ENCODE peak calls at places on chromosomes 2 and 18, in six cellular contexts. One of them, this sample, is unnamed.
A peak's percentile ranks its signal among the peaks of the same experiment; 100 is the strongest.

GRCh38 chr18:35088931-35089330 is 47.7 kb downstream of the MAPRE2 start:
- DNase-seq in suprapubic skin: no peak
- DNase-seq in Panc1: no peak
- DNase-seq in spleen: no peak
- DNase-seq in sigmoid colon: no peak
- DNase-seq in transverse colon: no peak
- DNase-seq in this sample: no peak

GRCh38 chr2:54084600-54084999 is 30.8 kb upstream of the ACYP2 start:
- DNase-seq in transverse colon: no peak
- DNase-seq in suprapubic skin: no peak
- DNase-seq in sigmoid colon: no peak
- DNase-seq in spleen: no peak
- DNase-seq in Panc1: no peak
- DNase-seq in this sample: no peak

GRCh38 chr18:48186084-48186798 is 222.9 kb downstream of the ZBTB7C start:
- DNase-seq in transverse colon: no peak
- DNase-seq in suprapubic skin: no peak
- DNase-seq in sigmoid colon: no peak
- DNase-seq in spleen: no peak
- DNase-seq in Panc1: no peak
- DNase-seq in this sample: no peak

GRCh38 chr2:149487189-149487588 is 100.4 kb downstream of the MMADHC start:
- DNase-seq in Panc1: no peak
- DNase-seq in suprapubic skin: no peak
- DNase-seq in sigmoid colon: no peak
- DNase-seq in spleen: no peak
- DNase-seq in transverse colon: no peak
- DNase-seq in this sample: no peak

GRCh38 chr2:43225788-43226557 is 433 bp downstream of the ZFP36L2 start:
- DNase-seq in spleen: peak; percentile 95
- DNase-seq in Panc1: no peak
- DNase-seq in suprapubic skin: peak; percentile 85
- DNase-seq in transverse colon: no peak
- DNase-seq in sigmoid colon: peak; percentile 83
- DNase-seq in this sample: peak; percentile 52

GRCh38 chr2:66555511-66556324 is 120.8 kb downstream of the MEIS1 start:
- DNase-seq in suprapubic skin: no peak
- DNase-seq in spleen: no peak
- DNase-seq in Panc1: no peak
- DNase-seq in transverse colon: no peak
- DNase-seq in sigmoid colon: no peak
- DNase-seq in this sample: no peak

GRCh38 chr2:227661019-227661726 is 5.4 kb upstream of the SCYGR5 start:
- DNase-seq in transverse colon: no peak
- DNase-seq in sigmoid colon: no peak
- DNase-seq in Panc1: no peak
- DNase-seq in suprapubic skin: no peak
- DNase-seq in spleen: no peak
- DNase-seq in this sample: no peak

GRCh38 chr18:48790226-48790863 is 160.4 kb downstream of the SMAD7 start:
- DNase-seq in Panc1: no peak
- DNase-seq in spleen: peak; percentile 77
- DNase-seq in transverse colon: no peak
- DNase-seq in suprapubic skin: peak; percentile 79
- DNase-seq in sigmoid colon: peak; percentile 76
- DNase-seq in this sample: no peak

GRCh38 chr2:219253753-219254589 is at the start of gene TUBA4A:
- DNase-seq in sigmoid colon: peak; percentile 94
- DNase-seq in Panc1: no peak
- DNase-seq in spleen: peak; percentile 98
- DNase-seq in transverse colon: peak; percentile 95
- DNase-seq in suprapubic skin: peak; percentile 91
- DNase-seq in this sample: peak; percentile 80

GRCh38 chr18:69636529-69637301 is 236.0 kb downstream of the DOK6 start:
- DNase-seq in sigmoid colon: no peak
- DNase-seq in spleen: no peak
- DNase-seq in Panc1: no peak
- DNase-seq in transverse colon: no peak
- DNase-seq in suprapubic skin: no peak
- DNase-seq in this sample: no peak

GRCh38 chr2:127157651-127158460 is 50.9 kb upstream of the BIN1 start:
- DNase-seq in sigmoid colon: peak; percentile 59
- DNase-seq in transverse colon: no peak
- DNase-seq in spleen: no peak
- DNase-seq in Panc1: no peak
- DNase-seq in suprapubic skin: no peak
- DNase-seq in this sample: no peak

GRCh38 chr2:98799375-98800329 is 68.7 kb upstream of the MGAT4A start:
- DNase-seq in Panc1: no peak
- DNase-seq in suprapubic skin: peak; percentile 28
- DNase-seq in spleen: no peak
- DNase-seq in sigmoid colon: no peak
- DNase-seq in transverse colon: no peak
- DNase-seq in this sample: no peak

GRCh38 chr2:46917628-46918027 is 2.0 kb upstream of the MCFD2 start:
- DNase-seq in sigmoid colon: no peak
- DNase-seq in transverse colon: no peak
- DNase-seq in Panc1: no peak
- DNase-seq in spleen: no peak
- DNase-seq in suprapubic skin: no peak
- DNase-seq in this sample: no peak

GRCh38 chr2:75199428-75200011 is at the start of gene TACR1:
- DNase-seq in sigmoid colon: peak; percentile 88
- DNase-seq in Panc1: no peak
- DNase-seq in suprapubic skin: no peak
- DNase-seq in spleen: peak; percentile 87
- DNase-seq in transverse colon: peak; percentile 50
- DNase-seq in this sample: no peak

GRCh38 chr2:152336103-152336853 is 1.3 kb downstream of the FMNL2 start:
- DNase-seq in Panc1: no peak
- DNase-seq in transverse colon: peak; percentile 72
- DNase-seq in sigmoid colon: peak; percentile 84
- DNase-seq in suprapubic skin: peak; percentile 82
- DNase-seq in spleen: peak; percentile 83
- DNase-seq in this sample: no peak

GRCh38 chr2:130378206-130378897 is 22.5 kb downstream of the PTPN18 start:
- DNase-seq in suprapubic skin: no peak
- DNase-seq in sigmoid colon: no peak
- DNase-seq in transverse colon: no peak
- DNase-seq in spleen: no peak
- DNase-seq in Panc1: no peak
- DNase-seq in this sample: no peak

GRCh38 chr2:67867735-67868134 is 195.1 kb downstream of the C1D start:
- DNase-seq in spleen: no peak
- DNase-seq in suprapubic skin: no peak
- DNase-seq in Panc1: no peak
- DNase-seq in sigmoid colon: no peak
- DNase-seq in transverse colon: no peak
- DNase-seq in this sample: no peak

GRCh38 chr2:176582183-176582582 is 312.9 kb downstream of the MTX2 start:
- DNase-seq in spleen: no peak
- DNase-seq in sigmoid colon: no peak
- DNase-seq in transverse colon: no peak
- DNase-seq in suprapubic skin: no peak
- DNase-seq in Panc1: no peak
- DNase-seq in this sample: no peak

GRCh38 chr2:113762377-113763118 is 6.1 kb upstream of the SLC35F5 start:
- DNase-seq in transverse colon: no peak
- DNase-seq in sigmoid colon: no peak
- DNase-seq in Panc1: no peak
- DNase-seq in suprapubic skin: no peak
- DNase-seq in spleen: no peak
- DNase-seq in this sample: no peak

GRCh38 chr2:74119324-74119723 is 28.4 kb downstream of the BOLA3 start:
- DNase-seq in transverse colon: no peak
- DNase-seq in sigmoid colon: no peak
- DNase-seq in suprapubic skin: no peak
- DNase-seq in Panc1: no peak
- DNase-seq in spleen: no peak
- DNase-seq in this sample: peak; percentile 11

GRCh38 chr2:67565761-67566160 is 168.6 kb downstream of the ETAA1 start:
- DNase-seq in Panc1: no peak
- DNase-seq in sigmoid colon: no peak
- DNase-seq in suprapubic skin: no peak
- DNase-seq in spleen: no peak
- DNase-seq in transverse colon: no peak
- DNase-seq in this sample: no peak

GRCh38 chr2:208619993-208620392 is 213.4 kb downstream of the PTH2R start:
- DNase-seq in spleen: no peak
- DNase-seq in sigmoid colon: no peak
- DNase-seq in transverse colon: no peak
- DNase-seq in Panc1: no peak
- DNase-seq in suprapubic skin: no peak
- DNase-seq in this sample: no peak

GRCh38 chr18:55319517-55319905 is 268.5 kb downstream of the TCF4 start:
- DNase-seq in sigmoid colon: no peak
- DNase-seq in Panc1: no peak
- DNase-seq in transverse colon: no peak
- DNase-seq in suprapubic skin: no peak
- DNase-seq in spleen: no peak
- DNase-seq in this sample: no peak

GRCh38 chr2:222307138-222307756 is 8.4 kb upstream of the PAX3 start:
- DNase-seq in sigmoid colon: no peak
- DNase-seq in spleen: peak; percentile 74
- DNase-seq in suprapubic skin: no peak
- DNase-seq in transverse colon: peak; percentile 58
- DNase-seq in Panc1: no peak
- DNase-seq in this sample: no peak

GRCh38 chr2:18432999-18433398 is 127.5 kb downstream of the RDH14 start:
- DNase-seq in spleen: no peak
- DNase-seq in suprapubic skin: no peak
- DNase-seq in transverse colon: no peak
- DNase-seq in Panc1: no peak
- DNase-seq in sigmoid colon: peak; percentile 71
- DNase-seq in this sample: no peak
- TF ChIP-seq POLR2AphosphoS5 in spleen: no peak
- TF ChIP-seq POLR2AphosphoS5 in suprapubic skin: no peak
- TF ChIP-seq POLR2AphosphoS5 in transverse colon: no peak
- TF ChIP-seq POLR2AphosphoS5 in Panc1: no peak
- TF ChIP-seq POLR2AphosphoS5 in sigmoid colon: peak; percentile 36
- TF ChIP-seq POLR2AphosphoS5 in this sample: no peak

GRCh38 chr2:26769501-26769850 is 5.4 kb downstream of the SLC35F6 start:
- DNase-seq in suprapubic skin: no peak
- DNase-seq in spleen: no peak
- DNase-seq in sigmoid colon: no peak
- DNase-seq in transverse colon: no peak
- DNase-seq in Panc1: no peak
- DNase-seq in this sample: no peak

GRCh38 chr2:26768759-26769500 is 4.8 kb downstream of the SLC35F6 start:
- DNase-seq in sigmoid colon: peak; percentile 92
- DNase-seq in spleen: peak; percentile 85
- DNase-seq in transverse colon: peak; percentile 70
- DNase-seq in suprapubic skin: peak; percentile 88
- DNase-seq in Panc1: no peak
- DNase-seq in this sample: peak; percentile 97

GRCh38 chr2:26767129-26767528 is 3.0 kb downstream of the SLC35F6 start:
- DNase-seq in Panc1: no peak
- DNase-seq in sigmoid colon: no peak
- DNase-seq in suprapubic skin: no peak
- DNase-seq in transverse colon: no peak
- DNase-seq in spleen: no peak
- DNase-seq in this sample: no peak

GRCh38 chr2:26765475-26766200 is 1.6 kb downstream of the SLC35F6 start:
- DNase-seq in Panc1: no peak
- DNase-seq in spleen: no peak
- DNase-seq in suprapubic skin: no peak
- DNase-seq in transverse colon: no peak
- DNase-seq in sigmoid colon: no peak
- DNase-seq in this sample: no peak

DNA sequence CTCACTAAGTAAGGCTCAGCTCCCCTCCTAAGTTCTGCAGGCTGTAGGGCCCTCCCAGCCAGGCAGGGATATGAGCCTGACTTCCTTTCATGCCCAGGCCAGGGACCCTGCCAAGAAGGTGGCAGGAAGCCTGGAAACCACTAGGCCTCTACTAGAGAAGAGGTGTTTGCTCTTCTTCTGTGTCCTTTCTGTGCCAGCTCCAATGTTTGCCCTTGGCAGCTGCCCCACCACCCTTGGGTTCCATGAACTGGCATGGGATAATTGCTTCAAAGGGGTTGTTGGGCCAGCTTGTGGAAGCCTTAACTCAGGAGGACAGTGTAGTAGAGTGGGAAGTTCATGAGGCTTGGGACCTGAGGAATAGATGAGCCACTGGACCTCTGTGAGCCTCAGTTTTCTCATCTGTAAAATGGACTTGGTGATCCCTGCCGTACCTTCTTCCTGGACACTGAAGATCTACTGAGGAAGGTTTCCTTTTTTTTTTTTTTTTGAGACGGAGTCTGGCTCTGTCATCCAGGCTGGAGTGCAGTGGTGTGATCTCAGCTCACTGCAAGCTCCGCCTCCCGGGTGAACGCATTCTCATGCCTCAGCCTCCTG is 3.9 kb downstream of the SLC35F6 start:
- DNase-seq in transverse colon: no peak
- DNase-seq in sigmoid colon: no peak
- DNase-seq in suprapubic skin: no peak
- DNase-seq in Panc1: no peak
- DNase-seq in spleen: no peak
- DNase-seq in this sample: no peak
- H3K27ac ChIP-seq in transverse colon: peak overlapping the region; percentile 29
- H3K27ac ChIP-seq in sigmoid colon: no peak overlapping the region
- H3K27ac ChIP-seq in suprapubic skin: peak overlapping the region; percentile 88
- H3K27ac ChIP-seq in Panc1: peak overlapping the region; percentile 46
- H3K27ac ChIP-seq in spleen: peak overlapping the region; percentile 3
- H3K27ac ChIP-seq in this sample: no peak overlapping the region

GRCh38 chr2:23200460-23201113 is 184.4 kb upstream of the KLHL29 start:
- DNase-seq in sigmoid colon: no peak
- DNase-seq in Panc1: no peak
- DNase-seq in spleen: no peak
- DNase-seq in transverse colon: no peak
- DNase-seq in suprapubic skin: no peak
- DNase-seq in this sample: no peak
- TF ChIP-seq POLR2AphosphoS5 in sigmoid colon: no peak
- TF ChIP-seq POLR2AphosphoS5 in Panc1: no peak
- TF ChIP-seq POLR2AphosphoS5 in spleen: no peak
- TF ChIP-seq POLR2AphosphoS5 in transverse colon: no peak
- TF ChIP-seq POLR2AphosphoS5 in suprapubic skin: no peak
- TF ChIP-seq POLR2AphosphoS5 in this sample: no peak

GRCh38 chr2:213167559-213167958 is 16.1 kb upstream of the IKZF2 start:
- DNase-seq in sigmoid colon: no peak
- DNase-seq in spleen: no peak
- DNase-seq in suprapubic skin: no peak
- DNase-seq in Panc1: no peak
- DNase-seq in transverse colon: no peak
- DNase-seq in this sample: no peak

GRCh38 chr2:213161759-213162514 is 10.5 kb upstream of the IKZF2 start:
- DNase-seq in spleen: no peak
- DNase-seq in suprapubic skin: no peak
- DNase-seq in transverse colon: no peak
- DNase-seq in sigmoid colon: no peak
- DNase-seq in Panc1: no peak
- DNase-seq in this sample: no peak

GRCh38 chr2:213162515-213163118 is 11.2 kb upstream of the IKZF2 start:
- DNase-seq in transverse colon: no peak
- DNase-seq in Panc1: no peak
- DNase-seq in spleen: no peak
- DNase-seq in sigmoid colon: no peak
- DNase-seq in suprapubic skin: no peak
- DNase-seq in this sample: no peak

GRCh38 chr2:213164263-213164662 is 12.9 kb upstream of the IKZF2 start:
- DNase-seq in Panc1: no peak
- DNase-seq in spleen: no peak
- DNase-seq in sigmoid colon: no peak
- DNase-seq in transverse colon: no peak
- DNase-seq in suprapubic skin: no peak
- DNase-seq in this sample: no peak

GRCh38 chr2:213166109-213166508 is 14.7 kb upstream of the IKZF2 start:
- DNase-seq in transverse colon: no peak
- DNase-seq in spleen: no peak
- DNase-seq in Panc1: no peak
- DNase-seq in suprapubic skin: no peak
- DNase-seq in sigmoid colon: no peak
- DNase-seq in this sample: no peak
- H3K27ac ChIP-seq in transverse colon: no peak overlapping the region
- H3K27ac ChIP-seq in spleen: peak overlapping the region; percentile 22
- H3K27ac ChIP-seq in Panc1: no peak overlapping the region
- H3K27ac ChIP-seq in suprapubic skin: no peak overlapping the region
- H3K27ac ChIP-seq in sigmoid colon: no peak overlapping the region
- H3K27ac ChIP-seq in this sample: no peak overlapping the region

This sample was measured in HL-60.